ENCODE peak calls at places on chromosomes 2 and 18, in nine cellular contexts. R, X, W, U, E, J, L, S and P are unnamed samples.

GRCh38 chr18:11751305-11752115 is 62.4 kb downstream of the GNAL start:
- DNase-seq in W (no peak), E (peak; percentile 7), J (no peak), U (no peak), S (no peak), R (no peak), L (peak; percentile 37), X (no peak), P (no peak)

GRCh38 chr2:709138-709779 is 32.1 kb upstream of the TMEM18 start:
- DNase-seq in J (no peak), U (no peak), R (no peak), E (no peak), X (no peak), S (no peak), L (no peak), W (no peak), P (no peak)

GRCh38 chr2:148615446-148615845 is 29.1 kb upstream of the EPC2 start:
- DNase-seq in S (no peak), R (no peak), E (no peak), J (no peak), U (no peak), W (no peak), L (no peak), X (no peak), P (peak; percentile 83)

GRCh38 chr2:74893332-74893731 is 59.4 kb downstream of the HK2 start:
- DNase-seq in X (peak; percentile 29), L (no peak), R (peak; percentile 66), S (no peak), J (no peak), E (peak; percentile 87), U (peak; percentile 92), W (no peak), P (no peak)

GRCh38 chr2:108417254-108417653 is 31.8 kb upstream of the GCC2 start:
- DNase-seq in X (no peak), J (peak; percentile 24), S (no peak), W (no peak), R (no peak), E (no peak), L (no peak), U (peak; percentile 39), P (no peak)

GRCh38 chr18:3511980-3512379 is 62.0 kb downstream of the TGIF1 start:
- DNase-seq in R (peak; percentile 46), S (no peak), W (no peak), E (peak; percentile 86), J (no peak), U (peak; percentile 93), X (no peak), L (no peak), P (no peak)

GRCh38 chr2:99660616-99661416 is 171.0 kb upstream of the REV1 start:
- DNase-seq in U (no peak), R (no peak), X (no peak), W (no peak), J (no peak), E (no peak), S (no peak), L (no peak), P (peak; percentile 72)

GRCh38 chr2:7045601-7046590 is 128.7 kb downstream of the RNF144A start:
- DNase-seq in X (no peak), S (no peak), R (no peak), W (no peak), L (peak; percentile 9), J (no peak), E (no peak), U (no peak), P (no peak)